ENCODE peak calls at places on chromosomes 16 and 17, in six cellular contexts. One of them, this sample, is unnamed.

GRCh38 chr17:21196126-21196525 is 17.8 kb downstream of the TMEM11 start:
- DNase-seq in uterus: no peak
- DNase-seq in PC-9: no peak
- DNase-seq in bronchial epithelial cell: peak
- DNase-seq in neural progenitor cell: no peak
- DNase-seq in GM23248: no peak
- DNase-seq in this sample: no peak

GRCh38 chr17:49382556-49382955 is 20.5 kb upstream of the ZNF652 start:
- DNase-seq in uterus: no peak
- DNase-seq in PC-9: no peak
- DNase-seq in bronchial epithelial cell: no peak
- DNase-seq in neural progenitor cell: no peak
- DNase-seq in GM23248: no peak
- DNase-seq in this sample: no peak

GRCh38 chr17:7832431-7832830 is 1.6 kb upstream of the KDM6B start:
- DNase-seq in uterus: no peak
- DNase-seq in PC-9: no peak
- DNase-seq in bronchial epithelial cell: no peak
- DNase-seq in neural progenitor cell: no peak
- DNase-seq in GM23248: no peak
- DNase-seq in this sample: no peak

GRCh38 chr16:6021544-6021943 is 923.9 kb upstream of the EEF2KMT start:
- DNase-seq in uterus: no peak
- DNase-seq in PC-9: no peak
- DNase-seq in bronchial epithelial cell: no peak
- DNase-seq in neural progenitor cell: no peak
- DNase-seq in GM23248: no peak
- DNase-seq in this sample: no peak

GRCh38 chr17:76492989-76493501 is 8.2 kb downstream of the RHBDF2 start:
- DNase-seq in uterus: peak
- DNase-seq in PC-9: peak
- DNase-seq in bronchial epithelial cell: peak
- DNase-seq in neural progenitor cell: no peak
- DNase-seq in GM23248: peak
- DNase-seq in this sample: peak

GRCh38 chr17:21524211-21524591 is 148.0 kb downstream of the KCNJ12 start:
- DNase-seq in uterus: no peak
- DNase-seq in PC-9: no peak
- DNase-seq in bronchial epithelial cell: no peak
- DNase-seq in neural progenitor cell: no peak
- DNase-seq in GM23248: no peak
- DNase-seq in this sample: no peak

GRCh38 chr17:34386925-34387550 is 24.0 kb upstream of the CCL1 start:
- DNase-seq in uterus: no peak
- DNase-seq in PC-9: no peak
- DNase-seq in bronchial epithelial cell: no peak
- DNase-seq in neural progenitor cell: no peak
- DNase-seq in GM23248: peak
- DNase-seq in this sample: no peak

GRCh38 chr17:78727057-78727456 is 55.0 kb downstream of the CYTH1 start:
- DNase-seq in uterus: no peak
- DNase-seq in PC-9: no peak
- DNase-seq in bronchial epithelial cell: no peak
- DNase-seq in neural progenitor cell: no peak
- DNase-seq in GM23248: no peak
- DNase-seq in this sample: no peak

GRCh38 chr16:72467157-72467759 is 295.3 kb upstream of the PMFBP1 start:
- DNase-seq in uterus: no peak
- DNase-seq in PC-9: no peak
- DNase-seq in bronchial epithelial cell: peak
- DNase-seq in neural progenitor cell: peak
- DNase-seq in GM23248: peak
- DNase-seq in this sample: peak

GRCh38 chr16:3282747-3283524 is at the start of gene ZNF263:
- DNase-seq in uterus: peak
- DNase-seq in PC-9: peak
- DNase-seq in bronchial epithelial cell: peak
- DNase-seq in neural progenitor cell: peak
- DNase-seq in GM23248: peak
- DNase-seq in this sample: peak

GRCh38 chr17:55157165-55157564 is 107.6 kb upstream of the HLF start:
- DNase-seq in uterus: no peak
- DNase-seq in PC-9: no peak
- DNase-seq in bronchial epithelial cell: peak
- DNase-seq in neural progenitor cell: no peak
- DNase-seq in GM23248: peak
- DNase-seq in this sample: peak

GRCh38 chr16:23757116-23757515 is 2.3 kb downstream of the CHP2 start:
- DNase-seq in uterus: no peak
- DNase-seq in PC-9: no peak
- DNase-seq in bronchial epithelial cell: no peak
- DNase-seq in neural progenitor cell: no peak
- DNase-seq in GM23248: no peak
- DNase-seq in this sample: no peak

GRCh38 chr17:74836691-74837467 is 22.8 kb downstream of the GRIN2C start:
- DNase-seq in uterus: no peak
- DNase-seq in PC-9: no peak
- DNase-seq in bronchial epithelial cell: no peak
- DNase-seq in neural progenitor cell: no peak
- DNase-seq in GM23248: no peak
- DNase-seq in this sample: no peak

GRCh38 chr17:79666111-79666510 is 55.3 kb upstream of the RBFOX3 start:
- DNase-seq in uterus: peak
- DNase-seq in PC-9: no peak
- DNase-seq in bronchial epithelial cell: no peak
- DNase-seq in neural progenitor cell: no peak
- DNase-seq in GM23248: no peak
- DNase-seq in this sample: no peak

GRCh38 chr16:77431131-77431670 is 3.6 kb downstream of the ADAMTS18 start:
- DNase-seq in uterus: no peak
- DNase-seq in PC-9: no peak
- DNase-seq in bronchial epithelial cell: no peak
- DNase-seq in neural progenitor cell: no peak
- DNase-seq in GM23248: peak
- DNase-seq in this sample: no peak

GRCh38 chr16:3401719-3402397 is 843 bp downstream of the ZNF174 start:
- DNase-seq in uterus: no peak
- DNase-seq in PC-9: peak
- DNase-seq in bronchial epithelial cell: no peak
- DNase-seq in neural progenitor cell: peak
- DNase-seq in GM23248: peak
- DNase-seq in this sample: peak

GRCh38 chr17:58338907-58339774 is 10.5 kb upstream of the TSPOAP1 start:
- DNase-seq in uterus: no peak
- DNase-seq in PC-9: no peak
- DNase-seq in bronchial epithelial cell: peak
- DNase-seq in neural progenitor cell: peak
- DNase-seq in GM23248: peak
- DNase-seq in this sample: peak

GRCh38 chr16:87138316-87138715 is 178.9 kb downstream of the C16orf95 start:
- DNase-seq in uterus: no peak
- DNase-seq in PC-9: no peak
- DNase-seq in bronchial epithelial cell: no peak
- DNase-seq in neural progenitor cell: no peak
- DNase-seq in GM23248: no peak
- DNase-seq in this sample: no peak

GRCh38 chr17:75067856-75068255 is 19.9 kb upstream of the SLC16A5 start:
- DNase-seq in uterus: no peak
- DNase-seq in PC-9: no peak
- DNase-seq in bronchial epithelial cell: no peak
- DNase-seq in neural progenitor cell: no peak
- DNase-seq in GM23248: no peak
- DNase-seq in this sample: no peak

GRCh38 chr16:84670063-84670462 is 21.8 kb downstream of the KLHL36 start:
- DNase-seq in uterus: no peak
- DNase-seq in PC-9: no peak
- DNase-seq in bronchial epithelial cell: no peak
- DNase-seq in neural progenitor cell: no peak
- DNase-seq in GM23248: no peak
- DNase-seq in this sample: no peak

GRCh38 chr16:73725147-73725546 is 571.5 kb upstream of the PSMD7 start:
- DNase-seq in uterus: no peak
- DNase-seq in PC-9: no peak
- DNase-seq in bronchial epithelial cell: no peak
- DNase-seq in neural progenitor cell: no peak
- DNase-seq in GM23248: no peak
- DNase-seq in this sample: no peak

GRCh38 chr17:37310940-37311339 is 64.8 kb upstream of the C17orf78 start:
- DNase-seq in uterus: no peak
- DNase-seq in PC-9: no peak
- DNase-seq in bronchial epithelial cell: no peak
- DNase-seq in neural progenitor cell: no peak
- DNase-seq in GM23248: peak
- DNase-seq in this sample: peak

GRCh38 chr17:37309051-37309450 is 66.7 kb upstream of the C17orf78 start:
- DNase-seq in uterus: no peak
- DNase-seq in PC-9: no peak
- DNase-seq in bronchial epithelial cell: peak
- DNase-seq in neural progenitor cell: no peak
- DNase-seq in GM23248: no peak
- DNase-seq in this sample: no peak

GRCh38 chr17:37300683-37301082 is 75.1 kb upstream of the C17orf78 start:
- DNase-seq in uterus: no peak
- DNase-seq in PC-9: no peak
- DNase-seq in bronchial epithelial cell: peak
- DNase-seq in neural progenitor cell: no peak
- DNase-seq in GM23248: peak
- DNase-seq in this sample: no peak

GRCh38 chr17:37301288-37301687 is 74.5 kb upstream of the C17orf78 start:
- DNase-seq in uterus: no peak
- DNase-seq in PC-9: no peak
- DNase-seq in bronchial epithelial cell: peak
- DNase-seq in neural progenitor cell: peak
- DNase-seq in GM23248: peak
- DNase-seq in this sample: no peak

GRCh38 chr17:37305406-37305905 is 70.3 kb upstream of the C17orf78 start:
- DNase-seq in uterus: no peak
- DNase-seq in PC-9: no peak
- DNase-seq in bronchial epithelial cell: peak
- DNase-seq in neural progenitor cell: no peak
- DNase-seq in GM23248: no peak
- DNase-seq in this sample: no peak
- H3K4me3 ChIP-seq in uterus: no peak
- H3K4me3 ChIP-seq in PC-9: no peak
- H3K4me3 ChIP-seq in bronchial epithelial cell: no peak
- H3K4me3 ChIP-seq in neural progenitor cell: no peak
- H3K4me3 ChIP-seq in GM23248: no peak
- H3K4me3 ChIP-seq in this sample: no peak

GRCh38 chr16:66903544-66904427 is 14.9 kb downstream of the CDH16 start:
- DNase-seq in uterus: no peak
- DNase-seq in PC-9: no peak
- DNase-seq in bronchial epithelial cell: no peak
- DNase-seq in neural progenitor cell: no peak
- DNase-seq in GM23248: no peak
- DNase-seq in this sample: no peak

GRCh38 chr16:66902648-66903543 is 15.8 kb downstream of the CDH16 start:
- DNase-seq in uterus: no peak
- DNase-seq in PC-9: no peak
- DNase-seq in bronchial epithelial cell: no peak
- DNase-seq in neural progenitor cell: no peak
- DNase-seq in GM23248: no peak
- DNase-seq in this sample: no peak

GRCh38 chr16:66905633-66906539 is 12.8 kb downstream of the CDH16 start:
- DNase-seq in uterus: no peak
- DNase-seq in PC-9: peak
- DNase-seq in bronchial epithelial cell: peak
- DNase-seq in neural progenitor cell: peak
- DNase-seq in GM23248: no peak
- DNase-seq in this sample: no peak

GRCh38 chr16:66904846-66905632 is 13.6 kb downstream of the CDH16 start:
- DNase-seq in uterus: no peak
- DNase-seq in PC-9: no peak
- DNase-seq in bronchial epithelial cell: peak
- DNase-seq in neural progenitor cell: no peak
- DNase-seq in GM23248: no peak
- DNase-seq in this sample: no peak

DNA sequence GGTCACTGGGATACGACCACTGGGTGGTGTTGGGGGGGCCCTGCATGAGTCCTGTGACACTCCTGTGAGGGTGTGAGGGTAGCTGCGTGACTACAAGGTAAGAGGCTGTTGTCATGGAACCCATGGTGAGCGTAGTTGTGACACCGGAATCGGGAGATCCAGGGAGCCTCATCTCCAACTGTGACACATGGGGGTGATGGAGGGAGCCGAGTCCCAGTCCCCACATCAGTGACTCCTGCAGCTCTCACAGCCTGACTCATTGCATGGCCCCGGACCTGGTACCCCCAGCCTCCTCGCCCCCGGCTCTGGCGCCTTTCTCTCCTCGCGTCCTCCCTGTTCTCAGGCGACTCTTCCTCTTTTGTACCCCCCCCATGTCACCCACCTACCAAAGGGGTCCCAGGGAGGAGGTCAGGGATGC is 14.2 kb downstream of the CDH16 start:
- DNase-seq in uterus: no peak
- DNase-seq in PC-9: no peak
- DNase-seq in bronchial epithelial cell: no peak
- DNase-seq in neural progenitor cell: no peak
- DNase-seq in GM23248: no peak
- DNase-seq in this sample: no peak
- H3K4me3 ChIP-seq in uterus: no peak
- H3K4me3 ChIP-seq in PC-9: no peak
- H3K4me3 ChIP-seq in bronchial epithelial cell: no peak
- H3K4me3 ChIP-seq in neural progenitor cell: no peak
- H3K4me3 ChIP-seq in GM23248: no peak
- H3K4me3 ChIP-seq in this sample: no peak

GRCh38 chr17:35460354-35460851 is 11.8 kb upstream of the SLFN13 start:
- DNase-seq in uterus: peak
- DNase-seq in PC-9: peak
- DNase-seq in bronchial epithelial cell: peak
- DNase-seq in neural progenitor cell: peak
- DNase-seq in GM23248: no peak
- DNase-seq in this sample: no peak
- H3K4me3 ChIP-seq in uterus: no peak
- H3K4me3 ChIP-seq in PC-9: peak
- H3K4me3 ChIP-seq in bronchial epithelial cell: peak
- H3K4me3 ChIP-seq in neural progenitor cell: peak
- H3K4me3 ChIP-seq in GM23248: no peak
- H3K4me3 ChIP-seq in this sample: no peak

DNA sequence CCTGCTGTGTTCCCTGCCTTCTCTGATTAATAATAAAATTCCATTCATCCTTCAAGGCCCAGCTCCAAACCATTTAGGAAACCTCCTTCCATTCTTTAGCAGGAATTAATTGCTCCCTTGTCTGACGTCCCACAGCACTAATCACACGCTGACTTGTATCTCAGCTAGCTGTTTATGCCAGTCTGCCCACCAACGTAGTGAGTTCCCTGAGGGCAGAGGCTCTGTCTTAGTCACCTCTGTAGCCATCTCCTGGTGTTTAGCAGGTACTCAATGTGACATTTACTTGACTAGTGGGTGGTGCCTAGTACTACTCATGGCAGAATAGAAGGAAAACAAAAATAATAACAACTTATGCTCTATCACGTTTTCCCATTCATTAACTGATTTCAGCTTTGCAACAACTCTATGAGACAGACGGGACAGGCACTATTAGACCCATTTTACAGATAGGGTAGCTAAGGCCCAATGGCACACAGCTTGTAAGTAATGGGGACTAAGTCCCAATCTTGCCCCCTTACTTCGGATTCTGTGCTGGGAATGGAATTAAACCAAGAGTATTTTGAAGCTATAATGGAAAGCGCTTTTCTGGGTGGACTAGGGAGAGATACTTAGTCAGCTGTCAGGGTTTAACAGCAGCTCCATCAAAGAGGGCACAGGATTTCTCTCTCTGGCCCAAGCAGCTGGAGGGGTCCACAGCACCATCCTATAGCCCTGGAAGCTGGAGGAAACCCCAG is 931 bp upstream of the WIPF2 start:
- DNase-seq in uterus: no peak
- DNase-seq in PC-9: no peak
- DNase-seq in bronchial epithelial cell: no peak
- DNase-seq in neural progenitor cell: no peak
- DNase-seq in GM23248: no peak
- DNase-seq in this sample: no peak
- H3K4me3 ChIP-seq in uterus: no peak
- H3K4me3 ChIP-seq in PC-9: peak
- H3K4me3 ChIP-seq in bronchial epithelial cell: no peak
- H3K4me3 ChIP-seq in neural progenitor cell: peak
- H3K4me3 ChIP-seq in GM23248: peak
- H3K4me3 ChIP-seq in this sample: peak

This sample was measured in astrocyte of the spinal cord.